ENCODE peak calls at places on chromosome 20, in six cellular contexts. One of them, this sample, is unnamed.
A peak's percentile ranks its signal among the peaks of the same experiment; 100 is the strongest.

GRCh38 chr20:32050324-32050723 is 1.7 kb upstream of the HCK start:
- DNase-seq in neural progenitor cell: no peak
- DNase-seq in heart left ventricle: no peak
- DNase-seq in HepG2: no peak
- DNase-seq in lower leg skin: no peak
- DNase-seq in stomach: peak; percentile 8
- DNase-seq in this sample: no peak

GRCh38 chr20:59931511-59932312 is 1.7 kb downstream of the SYCP2 start:
- DNase-seq in neural progenitor cell: no peak
- DNase-seq in heart left ventricle: no peak
- DNase-seq in HepG2: no peak
- DNase-seq in lower leg skin: no peak
- DNase-seq in stomach: no peak
- DNase-seq in this sample: no peak

GRCh38 chr20:56630086-56630493 is 984 bp downstream of the TFAP2C start:
- DNase-seq in neural progenitor cell: peak; percentile 95
- DNase-seq in heart left ventricle: no peak
- DNase-seq in HepG2: no peak
- DNase-seq in lower leg skin: peak; percentile 72
- DNase-seq in stomach: peak; percentile 43
- DNase-seq in this sample: peak; percentile 86

GRCh38 chr20:25275813-25276532 is 28.1 kb downstream of the PYGB start:
- DNase-seq in neural progenitor cell: no peak
- DNase-seq in heart left ventricle: peak; percentile 24
- DNase-seq in HepG2: no peak
- DNase-seq in lower leg skin: no peak
- DNase-seq in stomach: peak; percentile 20
- DNase-seq in this sample: no peak

GRCh38 chr20:61969806-61970205 is 95.9 kb downstream of the TAF4 start:
- DNase-seq in neural progenitor cell: no peak
- DNase-seq in heart left ventricle: no peak
- DNase-seq in HepG2: no peak
- DNase-seq in lower leg skin: no peak
- DNase-seq in stomach: no peak
- DNase-seq in this sample: no peak

GRCh38 chr20:57047281-57048026 is 219.0 kb downstream of the BMP7 start:
- DNase-seq in neural progenitor cell: no peak
- DNase-seq in heart left ventricle: peak; percentile 31
- DNase-seq in HepG2: peak; percentile 34
- DNase-seq in lower leg skin: no peak
- DNase-seq in stomach: no peak
- DNase-seq in this sample: no peak

GRCh38 chr20:41047279-41047974 is 18.8 kb downstream of the TOP1 start:
- DNase-seq in neural progenitor cell: peak; percentile 20
- DNase-seq in heart left ventricle: no peak
- DNase-seq in HepG2: no peak
- DNase-seq in lower leg skin: no peak
- DNase-seq in stomach: no peak
- DNase-seq in this sample: no peak

GRCh38 chr20:51750037-51750769 is 18.0 kb downstream of the ATP9A start:
- DNase-seq in neural progenitor cell: no peak
- DNase-seq in heart left ventricle: peak; percentile 43
- DNase-seq in HepG2: peak; percentile 96
- DNase-seq in lower leg skin: peak; percentile 79
- DNase-seq in stomach: peak; percentile 87
- DNase-seq in this sample: peak; percentile 94

GRCh38 chr20:24610341-24611115 is 141.1 kb downstream of the SYNDIG1 start:
- DNase-seq in neural progenitor cell: peak; percentile 43
- DNase-seq in heart left ventricle: no peak
- DNase-seq in HepG2: no peak
- DNase-seq in lower leg skin: no peak
- DNase-seq in stomach: no peak
- DNase-seq in this sample: peak; percentile 29

GRCh38 chr20:24700166-24700860 is 230.9 kb downstream of the SYNDIG1 start:
- DNase-seq in neural progenitor cell: no peak
- DNase-seq in heart left ventricle: no peak
- DNase-seq in HepG2: no peak
- DNase-seq in lower leg skin: peak; percentile 6
- DNase-seq in stomach: peak; percentile 4
- DNase-seq in this sample: no peak

GRCh38 chr20:11766961-11767360 is 150.7 kb upstream of the BTBD3 start:
- DNase-seq in neural progenitor cell: no peak
- DNase-seq in heart left ventricle: no peak
- DNase-seq in HepG2: no peak
- DNase-seq in lower leg skin: no peak
- DNase-seq in stomach: no peak
- DNase-seq in this sample: peak; percentile 79

GRCh38 chr20:3000852-3001523 is 42.4 kb upstream of the GNRH2 start:
- DNase-seq in neural progenitor cell: peak; percentile 64
- DNase-seq in heart left ventricle: no peak
- DNase-seq in HepG2: no peak
- DNase-seq in lower leg skin: no peak
- DNase-seq in stomach: no peak
- DNase-seq in this sample: peak; percentile 69

GRCh38 chr20:7272512-7272911 is 505.0 kb downstream of the BMP2 start:
- DNase-seq in neural progenitor cell: no peak
- DNase-seq in heart left ventricle: no peak
- DNase-seq in HepG2: no peak
- DNase-seq in lower leg skin: no peak
- DNase-seq in stomach: no peak
- DNase-seq in this sample: no peak

GRCh38 chr20:18669241-18670019 is 81.6 kb downstream of the DTD1 start:
- DNase-seq in neural progenitor cell: no peak
- DNase-seq in heart left ventricle: no peak
- DNase-seq in HepG2: no peak
- DNase-seq in lower leg skin: no peak
- DNase-seq in stomach: no peak
- DNase-seq in this sample: no peak

GRCh38 chr20:44728835-44729342 is 13.7 kb downstream of the CCN5 start:
- DNase-seq in neural progenitor cell: peak; percentile 36
- DNase-seq in heart left ventricle: peak; percentile 84
- DNase-seq in HepG2: no peak
- DNase-seq in lower leg skin: no peak
- DNase-seq in stomach: peak; percentile 77
- DNase-seq in this sample: peak; percentile 91

GRCh38 chr20:54078296-54078695 is 7.9 kb upstream of the BCAS1 start:
- DNase-seq in neural progenitor cell: no peak
- DNase-seq in heart left ventricle: no peak
- DNase-seq in HepG2: peak; percentile 49
- DNase-seq in lower leg skin: no peak
- DNase-seq in stomach: no peak
- DNase-seq in this sample: no peak

GRCh38 chr20:1800777-1801176 is 94.4 kb upstream of the SIRPA start:
- DNase-seq in neural progenitor cell: peak; percentile 19
- DNase-seq in heart left ventricle: no peak
- DNase-seq in HepG2: no peak
- DNase-seq in lower leg skin: no peak
- DNase-seq in stomach: no peak
- DNase-seq in this sample: peak; percentile 50

GRCh38 chr20:44180814-44181213 is 6.2 kb downstream of the JPH2 start:
- DNase-seq in neural progenitor cell: peak; percentile 61
- DNase-seq in heart left ventricle: peak; percentile 89
- DNase-seq in HepG2: no peak
- DNase-seq in lower leg skin: no peak
- DNase-seq in stomach: no peak
- DNase-seq in this sample: peak; percentile 73

GRCh38 chr20:40176442-40176841 is 512.6 kb downstream of the MAFB start:
- DNase-seq in neural progenitor cell: no peak
- DNase-seq in heart left ventricle: no peak
- DNase-seq in HepG2: no peak
- DNase-seq in lower leg skin: peak; percentile 62
- DNase-seq in stomach: no peak
- DNase-seq in this sample: no peak

GRCh38 chr20:1813101-1813529 is 82.1 kb upstream of the SIRPA start:
- DNase-seq in neural progenitor cell: no peak
- DNase-seq in heart left ventricle: peak; percentile 79
- DNase-seq in HepG2: peak; percentile 78
- DNase-seq in lower leg skin: no peak
- DNase-seq in stomach: peak; percentile 60
- DNase-seq in this sample: peak; percentile 96

GRCh38 chr20:53216856-53217576 is 244.9 kb downstream of the TSHZ2 start:
- DNase-seq in neural progenitor cell: peak; percentile 83
- DNase-seq in heart left ventricle: peak; percentile 76
- DNase-seq in HepG2: peak; percentile 50
- DNase-seq in lower leg skin: peak; percentile 31
- DNase-seq in stomach: peak; percentile 83
- DNase-seq in this sample: no peak

GRCh38 chr20:33148040-33148439 is 19.9 kb upstream of the BPIFA2 start:
- DNase-seq in neural progenitor cell: no peak
- DNase-seq in heart left ventricle: no peak
- DNase-seq in HepG2: no peak
- DNase-seq in lower leg skin: no peak
- DNase-seq in stomach: peak; percentile 11
- DNase-seq in this sample: no peak

GRCh38 chr20:8305449-8305978 is 173.4 kb downstream of the PLCB1 start:
- DNase-seq in neural progenitor cell: peak; percentile 75
- DNase-seq in heart left ventricle: peak; percentile 27
- DNase-seq in HepG2: peak; percentile 83
- DNase-seq in lower leg skin: peak; percentile 18
- DNase-seq in stomach: peak; percentile 71
- DNase-seq in this sample: no peak

DNA sequence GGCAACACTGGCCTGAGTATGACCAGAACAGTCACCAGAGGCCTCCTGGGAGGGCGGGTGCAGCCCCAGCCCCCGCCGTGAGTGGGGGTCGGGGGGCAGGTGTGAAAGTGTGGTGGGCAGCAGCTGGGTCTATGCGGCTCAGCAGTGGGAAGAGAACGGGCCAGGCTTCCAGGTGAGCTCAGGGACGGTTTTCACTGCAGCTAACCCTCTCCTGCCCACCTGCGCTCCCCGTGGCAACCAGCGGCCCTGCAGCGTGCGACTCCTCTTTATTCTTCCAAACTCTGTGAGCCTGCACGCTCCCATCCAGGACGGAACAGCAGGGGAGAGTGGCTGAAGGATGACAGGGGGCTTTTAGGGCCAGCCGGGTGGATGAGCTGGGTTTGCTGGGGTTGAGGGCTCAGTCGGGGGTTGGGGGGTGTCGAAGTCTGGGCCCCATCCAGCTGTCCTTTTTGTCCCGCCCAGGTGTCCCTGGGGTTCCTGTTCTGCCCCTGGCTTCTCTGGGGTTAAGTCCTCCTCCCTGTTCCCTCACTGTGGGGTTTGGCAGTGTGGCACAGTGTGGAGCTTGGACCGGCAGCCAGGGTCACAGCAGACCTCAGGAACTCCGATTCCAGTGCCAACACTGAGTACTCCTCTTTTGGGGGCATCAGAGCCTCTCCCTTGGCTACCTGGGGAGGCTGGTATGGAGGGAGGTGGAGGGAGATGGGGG is 859 bp upstream of the BIRC7 start:
- DNase-seq in neural progenitor cell: peak; percentile 79
- DNase-seq in heart left ventricle: no peak
- DNase-seq in HepG2: peak; percentile 60
- DNase-seq in lower leg skin: no peak
- DNase-seq in stomach: peak; percentile 52
- DNase-seq in this sample: no peak
- TF ChIP-seq CTCF in neural progenitor cell: peak; percentile 61
- TF ChIP-seq CTCF in heart left ventricle: no peak
- TF ChIP-seq CTCF in HepG2: peak; percentile 72
- TF ChIP-seq CTCF in lower leg skin: no peak
- TF ChIP-seq CTCF in stomach: no peak
- TF ChIP-seq CTCF in this sample: peak; percentile 46

GRCh38 chr20:29497261-29497671 is 1760.2 kb upstream of the DEFB115 start:
- DNase-seq in neural progenitor cell: no peak
- DNase-seq in heart left ventricle: peak; percentile 28
- DNase-seq in HepG2: peak; percentile 12
- DNase-seq in lower leg skin: peak; percentile 64
- DNase-seq in stomach: no peak
- DNase-seq in this sample: peak; percentile 0
- H3K4me3 ChIP-seq in neural progenitor cell: no peak overlapping the region
- H3K4me3 ChIP-seq in heart left ventricle: no peak overlapping the region
- H3K4me3 ChIP-seq in HepG2: no peak overlapping the region
- H3K4me3 ChIP-seq in lower leg skin: peak overlapping the region; percentile 33
- H3K4me3 ChIP-seq in stomach: peak overlapping the region; percentile 50
- H3K4me3 ChIP-seq in this sample: no peak overlapping the region

DNA sequence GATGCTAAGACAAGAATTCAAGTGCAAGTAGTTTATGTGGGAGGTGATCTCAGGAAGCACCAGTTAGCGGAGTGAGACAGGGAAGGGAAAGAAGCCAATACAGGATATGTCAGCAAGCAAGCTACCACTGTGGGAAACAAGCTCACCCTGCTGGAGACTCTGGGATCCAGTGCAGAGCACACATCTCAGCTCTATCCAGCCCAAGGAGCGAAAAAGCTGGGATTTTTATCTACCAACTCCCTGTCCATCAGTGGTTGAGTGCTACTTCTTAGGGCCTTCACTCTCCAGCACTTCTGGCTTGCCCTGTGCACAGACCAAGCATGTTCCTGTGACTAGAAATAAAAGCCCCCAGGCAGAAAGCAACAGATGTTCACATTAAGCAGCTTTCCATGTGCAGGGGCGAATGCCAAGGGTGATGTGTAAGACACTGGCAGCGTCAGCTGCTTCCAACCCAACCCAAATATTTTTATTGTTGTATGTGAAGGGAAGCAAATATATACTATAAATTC is 10.8 kb upstream of the RNF24 start:
- DNase-seq in neural progenitor cell: peak; percentile 26
- DNase-seq in heart left ventricle: no peak
- DNase-seq in HepG2: peak; percentile 29
- DNase-seq in lower leg skin: no peak
- DNase-seq in stomach: no peak
- DNase-seq in this sample: peak; percentile 87
- TF ChIP-seq CTCF in neural progenitor cell: peak; percentile 10
- TF ChIP-seq CTCF in heart left ventricle: peak; percentile 43
- TF ChIP-seq CTCF in HepG2: peak; percentile 60
- TF ChIP-seq CTCF in lower leg skin: no peak
- TF ChIP-seq CTCF in stomach: no peak
- TF ChIP-seq CTCF in this sample: peak; percentile 68

GRCh38 chr20:50320910-50321796 is 130.5 kb downstream of the CEBPB start:
- DNase-seq in neural progenitor cell: peak; percentile 85
- DNase-seq in heart left ventricle: peak; percentile 87
- DNase-seq in HepG2: peak; percentile 85
- DNase-seq in lower leg skin: peak; percentile 87
- DNase-seq in stomach: peak; percentile 89
- DNase-seq in this sample: peak; percentile 90

GRCh38 chr20:50323209-50323608 is 132.6 kb downstream of the CEBPB start:
- DNase-seq in neural progenitor cell: no peak
- DNase-seq in heart left ventricle: no peak
- DNase-seq in HepG2: no peak
- DNase-seq in lower leg skin: no peak
- DNase-seq in stomach: no peak
- DNase-seq in this sample: peak; percentile 27

GRCh38 chr20:50322703-50323131 is 132.1 kb downstream of the CEBPB start:
- DNase-seq in neural progenitor cell: no peak
- DNase-seq in heart left ventricle: no peak
- DNase-seq in HepG2: no peak
- DNase-seq in lower leg skin: no peak
- DNase-seq in stomach: no peak
- DNase-seq in this sample: no peak

GRCh38 chr20:50320005-50320909 is 129.6 kb downstream of the CEBPB start:
- DNase-seq in neural progenitor cell: no peak
- DNase-seq in heart left ventricle: no peak
- DNase-seq in HepG2: no peak
- DNase-seq in lower leg skin: peak; percentile 16
- DNase-seq in stomach: no peak
- DNase-seq in this sample: no peak

GRCh38 chr20:50321797-50322480 is 131.3 kb downstream of the CEBPB start:
- DNase-seq in neural progenitor cell: no peak
- DNase-seq in heart left ventricle: no peak
- DNase-seq in HepG2: no peak
- DNase-seq in lower leg skin: peak; percentile 13
- DNase-seq in stomach: no peak
- DNase-seq in this sample: peak; percentile 39
- H3K4me3 ChIP-seq in neural progenitor cell: no peak overlapping the region
- H3K4me3 ChIP-seq in heart left ventricle: no peak overlapping the region
- H3K4me3 ChIP-seq in HepG2: peak overlapping the region; percentile 87
- H3K4me3 ChIP-seq in lower leg skin: no peak overlapping the region
- H3K4me3 ChIP-seq in stomach: no peak overlapping the region
- H3K4me3 ChIP-seq in this sample: peak overlapping the region; percentile 16

GRCh38 chr20:38842558-38842981 is 37.1 kb downstream of the PPP1R16B start:
- DNase-seq in neural progenitor cell: no peak
- DNase-seq in heart left ventricle: no peak
- DNase-seq in HepG2: no peak
- DNase-seq in lower leg skin: no peak
- DNase-seq in stomach: peak; percentile 35
- DNase-seq in this sample: no peak
- TF ChIP-seq CTCF in neural progenitor cell: no peak
- TF ChIP-seq CTCF in heart left ventricle: no peak
- TF ChIP-seq CTCF in HepG2: no peak
- TF ChIP-seq CTCF in lower leg skin: no peak
- TF ChIP-seq CTCF in stomach: no peak
- TF ChIP-seq CTCF in this sample: no peak